ENCODE peak calls at places on chromosome 13, in five cellular contexts. K is body of pancreas, G is colonic mucosa, F is adrenal gland, Y is tibial nerve. R is an unnamed sample.
A peak's percentile ranks its signal among the peaks of the same experiment; 100 is the strongest.

GRCh38 chr13:100423375-100423774 is 165.2 kb downstream of the GGACT start:
- DNase-seq in K (no peak), G (no peak), F (no peak), Y (no peak), R (no peak)

GRCh38 chr13:73602295-73602694 is 531.9 kb downstream of the KLF12 start:
- DNase-seq in K (no peak), G (no peak), F (no peak), Y (no peak), R (no peak)

GRCh38 chr13:78194904-78195639 is 276.4 kb upstream of the EDNRB start:
- DNase-seq in K (no peak), G (no peak), F (no peak), Y (no peak), R (no peak)

GRCh38 chr13:29369060-29369743 is 226.3 kb downstream of the SLC7A1 start:
- DNase-seq in K (peak; percentile 16), G (no peak), F (no peak), Y (no peak), R (peak; percentile 9)

GRCh38 chr13:76812971-76813691 is 73.1 kb downstream of the KCTD12 start:
- DNase-seq in K (no peak), G (no peak), F (peak; percentile 57), Y (peak; percentile 48), R (no peak)

GRCh38 chr13:76455960-76456359 is 430.2 kb downstream of the KCTD12 start:
- DNase-seq in K (no peak), G (no peak), F (no peak), Y (no peak), R (no peak)

GRCh38 chr13:106310450-106310849 is 225.0 kb downstream of the EFNB2 start:
- DNase-seq in K (no peak), G (no peak), F (no peak), Y (no peak), R (no peak)

GRCh38 chr13:110294146-110294545 is 12.8 kb downstream of the COL4A1 start:
- DNase-seq in K (no peak), G (no peak), F (no peak), Y (no peak), R (no peak)

GRCh38 chr13:51879133-51879532 is 17.4 kb downstream of the CCDC70 start:
- DNase-seq in K (no peak), G (no peak), F (no peak), Y (no peak), R (no peak)

GRCh38 chr13:32318072-32318471 is 2.8 kb downstream of the BRCA2 start:
- DNase-seq in K (no peak), G (no peak), F (no peak), Y (no peak), R (no peak)

GRCh38 chr13:95704510-95704909 is 27.6 kb downstream of the DNAJC3 start:
- DNase-seq in K (peak; percentile 63), G (no peak), F (no peak), Y (no peak), R (no peak)

GRCh38 chr13:83941669-83942335 is 59.5 kb upstream of the SLITRK1 start:
- DNase-seq in K (no peak), G (no peak), F (no peak), Y (no peak), R (no peak)

GRCh38 chr13:106372199-106373160 is 163.0 kb downstream of the EFNB2 start:
- DNase-seq in K (no peak), G (no peak), F (no peak), Y (no peak), R (no peak)

GRCh38 chr13:114096811-114097503 is 35.5 kb downstream of the RASA3 start:
- DNase-seq in K (no peak), G (no peak), F (no peak), Y (peak; percentile 12), R (no peak)

GRCh38 chr13:95180513-95181245 is 120.6 kb downstream of the ABCC4 start:
- DNase-seq in K (peak; percentile 33), G (peak; percentile 25), F (peak; percentile 28), Y (no peak), R (no peak)

GRCh38 chr13:50126378-50127016 is 111.3 kb downstream of the KCNRG start:
- DNase-seq in K (peak; percentile 13), G (peak; percentile 46), F (peak; percentile 45), Y (no peak), R (no peak)

GRCh38 chr13:104691765-104692164 is 1625.5 kb upstream of the SLC10A2 start:
- DNase-seq in K (no peak), G (no peak), F (no peak), Y (no peak), R (no peak)

GRCh38 chr13:57073983-57074382 is 66.7 kb upstream of the PRR20A start:
- DNase-seq in K (no peak), G (no peak), F (no peak), Y (no peak), R (no peak)

GRCh38 chr13:33637978-33638743 is 179.8 kb upstream of the RFC3 start:
- DNase-seq in K (no peak), G (no peak), F (peak; percentile 69), Y (no peak), R (no peak)

GRCh38 chr13:99040536-99041141 is 62.8 kb upstream of the DOCK9 start:
- DNase-seq in K (no peak), G (no peak), F (no peak), Y (no peak), R (peak; percentile 9)

GRCh38 chr13:104779311-104779710 is 1713.1 kb upstream of the SLC10A2 start:
- DNase-seq in K (no peak), G (no peak), F (no peak), Y (no peak), R (no peak)

GRCh38 chr13:51245583-51245982 is 23.4 kb downstream of the FAM124A start:
- DNase-seq in K (no peak), G (no peak), F (no peak), Y (no peak), R (no peak)

GRCh38 chr13:97978661-97979450 is 25.4 kb downstream of the IPO5 start:
- DNase-seq in K (no peak), G (no peak), F (no peak), Y (no peak), R (no peak)

GRCh38 chr13:112154301-112155060 is 87.5 kb downstream of the SOX1 start:
- DNase-seq in K (no peak), G (no peak), F (no peak), Y (no peak), R (no peak)

GRCh38 chr13:112160558-112160957 is 93.6 kb downstream of the SOX1 start:
- DNase-seq in K (no peak), G (no peak), F (no peak), Y (no peak), R (no peak)

GRCh38 chr13:112161441-112162301 is 94.7 kb downstream of the SOX1 start:
- DNase-seq in K (no peak), G (no peak), F (no peak), Y (no peak), R (no peak)

GRCh38 chr13:112158961-112159360 is 92.0 kb downstream of the SOX1 start:
- DNase-seq in K (no peak), G (no peak), F (no peak), Y (no peak), R (no peak)

DNA sequence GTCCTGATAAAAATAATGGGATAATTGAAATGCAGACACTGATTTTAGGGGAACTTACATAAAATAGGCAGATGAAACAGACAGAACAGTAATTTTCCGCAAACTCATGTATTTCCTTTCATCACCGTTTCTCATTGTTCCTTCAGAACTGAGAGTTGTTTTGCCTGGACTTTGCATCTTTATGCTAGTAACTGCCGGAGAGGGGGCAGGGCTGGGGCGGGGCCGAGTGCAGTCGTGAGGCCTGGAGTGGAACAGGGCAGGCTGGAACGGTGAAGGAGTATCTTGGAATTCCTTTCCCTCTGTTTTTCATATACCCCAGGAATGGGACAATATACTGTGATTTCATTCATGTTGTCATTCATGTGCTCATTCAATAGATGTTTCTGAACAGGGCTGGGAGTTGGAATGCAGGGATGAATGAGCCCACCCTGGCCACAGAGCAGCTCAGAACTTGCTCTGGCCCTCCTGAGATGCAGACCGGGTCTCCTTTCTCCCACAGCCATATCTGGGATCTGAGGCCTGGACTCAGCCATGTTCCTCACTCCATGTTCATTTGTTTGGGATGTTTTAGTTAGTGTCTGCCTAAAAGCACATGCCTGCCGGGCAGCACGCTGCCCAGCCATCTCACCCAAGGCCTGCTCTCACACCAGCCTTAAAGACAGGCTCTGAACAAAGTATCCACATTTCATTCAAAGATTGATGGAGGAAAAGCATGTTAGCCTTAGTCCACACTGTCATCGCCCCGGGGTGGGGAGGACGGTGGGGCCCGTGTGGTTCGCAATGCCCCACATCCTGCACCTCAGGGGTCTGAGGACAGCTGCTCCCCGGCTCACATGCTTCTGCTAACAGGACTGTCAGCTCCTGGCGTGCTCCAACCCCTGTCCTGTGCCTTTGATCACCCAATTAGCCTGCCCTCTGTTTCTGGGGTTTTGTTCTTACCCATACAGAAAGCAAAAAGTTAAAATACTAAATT is 92.9 kb downstream of the SOX1 start:
- DNase-seq in K (no peak), G (peak; percentile 87), F (no peak), Y (no peak), R (no peak)
- H3K4me3 ChIP-seq in K (no peak overlapping the region), G (no peak overlapping the region), F (no peak overlapping the region), Y (no peak overlapping the region), R (no peak overlapping the region)

GRCh38 chr13:75362026-75362425 is 119.9 kb downstream of the TBC1D4 start:
- DNase-seq in K (no peak), G (no peak), F (no peak), Y (no peak), R (no peak)

GRCh38 chr13:75365724-75366173 is 116.2 kb downstream of the TBC1D4 start:
- DNase-seq in K (no peak), G (no peak), F (no peak), Y (no peak), R (no peak)

GRCh38 chr13:75363371-75363770 is 118.6 kb downstream of the TBC1D4 start:
- DNase-seq in K (no peak), G (no peak), F (no peak), Y (no peak), R (no peak)

GRCh38 chr13:75366380-75367280 is 115.3 kb downstream of the TBC1D4 start:
- DNase-seq in K (no peak), G (no peak), F (no peak), Y (no peak), R (no peak)

GRCh38 chr13:75364131-75364713 is 117.7 kb downstream of the TBC1D4 start:
- DNase-seq in K (no peak), G (no peak), F (no peak), Y (no peak), R (no peak)
- H3K4me1 ChIP-seq in K (peaks cover 16% of the 10 kb centered on the region), G (no peaks in the 10 kb centered on the region), F (peaks cover 31% of the 10 kb centered on the region), Y (peaks cover 12% of the 10 kb centered on the region), R (no peaks in the 10 kb centered on the region)

DNA sequence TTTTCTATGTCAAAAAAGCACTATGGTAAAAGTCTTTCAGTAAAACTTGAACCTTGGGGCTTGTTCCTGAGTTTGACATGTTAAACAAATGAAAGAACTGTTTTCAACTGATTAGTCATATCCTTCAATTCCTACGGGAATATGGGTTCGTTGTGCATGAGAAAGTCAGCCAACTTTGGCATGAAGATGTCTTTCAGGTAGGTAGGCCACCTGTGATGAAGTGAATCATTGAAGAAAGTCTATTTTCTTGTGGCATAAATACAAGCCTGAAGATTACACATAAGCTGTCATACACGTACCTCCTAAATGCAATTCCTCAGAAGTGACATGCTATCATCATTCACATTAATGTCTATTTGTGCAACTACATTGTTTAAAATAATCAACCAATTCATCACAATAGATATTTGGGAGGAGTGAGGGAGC is 513.0 kb downstream of the IRS2 start:
- DNase-seq in K (no peak), G (no peak), F (no peak), Y (no peak), R (no peak)
- H3K4me3 ChIP-seq in K (no peak overlapping the region), G (no peak overlapping the region), F (no peak overlapping the region), Y (no peak overlapping the region), R (no peak overlapping the region)

DNA sequence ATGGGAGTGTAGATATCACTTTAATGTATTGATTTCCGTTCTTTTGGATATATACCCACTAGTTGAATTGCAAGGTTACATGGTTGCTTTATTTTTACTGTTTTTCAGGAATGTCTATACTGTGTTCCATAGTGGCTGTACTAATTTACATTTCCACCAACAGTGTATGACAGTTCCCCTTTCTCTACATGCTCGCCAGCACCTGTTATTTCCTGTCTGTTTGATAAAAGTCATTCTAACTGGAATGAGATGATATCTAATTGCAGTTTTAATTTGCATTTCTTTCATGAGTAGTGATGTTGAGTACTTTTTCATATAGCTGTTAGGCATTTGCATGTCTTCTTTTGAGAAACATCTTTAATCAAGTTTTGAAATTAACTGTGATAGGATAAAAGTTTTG is 818.6 kb downstream of the SLITRK6 start:
- DNase-seq in K (no peak), G (no peak), F (no peak), Y (no peak), R (no peak)
- H3K4me1 ChIP-seq in K (no peaks in the 10 kb centered on the region), G (no peaks in the 10 kb centered on the region), F (no peaks in the 10 kb centered on the region), Y (no peaks in the 10 kb centered on the region), R (no peaks in the 10 kb centered on the region)